ENCODE peak calls at places on chromosomes 7 and 10, in five cellular contexts. H is A549, U is IMR-90, D is K562, B is GM12878. L is an unnamed sample.
A peak's percentile ranks its signal among the peaks of the same experiment; 100 is the strongest.

GRCh38 chr7:30863694-30864011 is 48.0 kb upstream of the AQP1 start:
- DNase-seq in H (no peak), U (peak; percentile 52), D (no peak), B (no peak), L (no peak)

GRCh38 chr7:98462926-98463325 is 62.0 kb upstream of the BAIAP2L1 start:
- DNase-seq in H (no peak), U (no peak), D (no peak), B (no peak), L (no peak)

GRCh38 chr7:21146642-21147423 is 281.1 kb upstream of the SP4 start:
- DNase-seq in H (no peak), U (no peak), D (no peak), B (no peak), L (no peak)

GRCh38 chr10:126839094-126839761 is 66.0 kb upstream of the DOCK1 start:
- DNase-seq in H (no peak), U (no peak), D (no peak), B (no peak), L (no peak)

GRCh38 chr10:69335063-69335587 is 56.8 kb downstream of the HK1 start:
- DNase-seq in H (no peak), U (no peak), D (peak; percentile 51), B (no peak), L (no peak)

GRCh38 chr10:132523561-132524442 is 13.8 kb upstream of the INPP5A start:
- DNase-seq in H (no peak), U (no peak), D (no peak), B (no peak), L (peak; percentile 6)

GRCh38 chr7:16669581-16669980 is 23.6 kb downstream of the BZW2 start:
- DNase-seq in H (no peak), U (peak; percentile 62), D (no peak), B (no peak), L (no peak)

GRCh38 chr7:103540338-103540737 is 94.3 kb upstream of the SLC26A5 start:
- DNase-seq in H (no peak), U (no peak), D (no peak), B (no peak), L (no peak)

GRCh38 chr7:85065306-85065705 is 121.5 kb downstream of the SEMA3D start:
- DNase-seq in H (no peak), U (peak; percentile 4), D (no peak), B (no peak), L (no peak)

GRCh38 chr7:1742555-1743303 is 72.7 kb downstream of the ELFN1 start:
- DNase-seq in H (no peak), U (peak; percentile 14), D (peak; percentile 77), B (no peak), L (peak; percentile 94)

GRCh38 chr7:96285579-96285978 is 36.3 kb downstream of the SLC25A13 start:
- DNase-seq in H (no peak), U (peak; percentile 37), D (no peak), B (no peak), L (no peak)

GRCh38 chr7:123635551-123636359 is 19.9 kb upstream of the LMOD2 start:
- DNase-seq in H (peak; percentile 39), U (peak; percentile 61), D (peak; percentile 40), B (no peak), L (peak; percentile 72)

GRCh38 chr10:122525788-122526187 is 34.8 kb upstream of the DMBT1 start:
- DNase-seq in H (peak; percentile 17), U (no peak), D (no peak), B (no peak), L (no peak)

GRCh38 chr10:11435621-11436020 is 175.8 kb downstream of the USP6NL start:
- DNase-seq in H (no peak), U (no peak), D (no peak), B (no peak), L (no peak)

GRCh38 chr7:3075441-3075840 is 31.8 kb upstream of the CARD11 start:
- DNase-seq in H (no peak), U (no peak), D (no peak), B (no peak), L (no peak)

GRCh38 chr10:25049966-25050365 is 33.6 kb downstream of the THNSL1 start:
- DNase-seq in H (no peak), U (no peak), D (no peak), B (no peak), L (no peak)

GRCh38 chr10:25047088-25047487 is 30.7 kb downstream of the THNSL1 start:
- DNase-seq in H (no peak), U (no peak), D (no peak), B (no peak), L (no peak)

GRCh38 chr10:25050402-25050801 is 34.0 kb downstream of the THNSL1 start:
- DNase-seq in H (no peak), U (no peak), D (no peak), B (no peak), L (no peak)

GRCh38 chr10:25048463-25048862 is 32.1 kb downstream of the THNSL1 start:
- DNase-seq in H (no peak), U (no peak), D (no peak), B (no peak), L (no peak)

DNA sequence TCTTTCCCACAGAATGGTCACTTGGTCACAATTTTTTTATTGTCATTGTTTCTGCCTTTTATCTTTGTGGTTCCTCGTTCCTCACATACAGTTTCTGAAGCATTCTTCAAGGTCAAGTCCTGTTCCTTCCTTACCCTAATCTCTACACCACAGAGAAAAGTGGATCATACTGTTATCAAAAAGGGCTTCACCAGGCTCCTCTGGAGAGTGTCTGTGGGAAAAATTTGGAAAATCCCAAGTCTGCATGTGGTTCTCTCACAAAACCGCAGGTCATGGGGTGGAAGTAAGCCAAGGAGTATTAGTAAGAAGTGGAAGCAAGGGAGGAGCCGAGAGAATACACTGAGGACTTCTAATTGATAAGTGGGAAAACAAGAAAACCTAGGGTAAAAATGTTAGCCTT is 31.5 kb downstream of the THNSL1 start:
- DNase-seq in H (no peak), U (peak; percentile 66), D (peak; percentile 46), B (no peak), L (no peak)
- TF ChIP-seq RCOR1 in H (no peak), U (no peak), D (no peak), B (no peak), L (no peak)

GRCh38 chr7:69295971-69296370 is 302.3 kb upstream of the AUTS2 start:
- DNase-seq in H (no peak), U (no peak), D (no peak), B (no peak), L (no peak)
- TF ChIP-seq RCOR1 in H (no peak), U (no peak), D (no peak), B (no peak), L (no peak)

GRCh38 chr10:3763035-3763456 is 22.0 kb downstream of the KLF6 start:
- DNase-seq in H (peak; percentile 53), U (peak; percentile 59), D (peak; percentile 56), B (no peak), L (no peak)

GRCh38 chr10:3765376-3765667 is 19.7 kb downstream of the KLF6 start:
- DNase-seq in H (no peak), U (no peak), D (no peak), B (no peak), L (no peak)

GRCh38 chr10:3764626-3765375 is 20.2 kb downstream of the KLF6 start:
- DNase-seq in H (no peak), U (no peak), D (peak; percentile 57), B (no peak), L (no peak)

GRCh38 chr10:3761916-3762708 is 22.9 kb downstream of the KLF6 start:
- DNase-seq in H (peak; percentile 21), U (peak; percentile 35), D (no peak), B (no peak), L (no peak)

DNA sequence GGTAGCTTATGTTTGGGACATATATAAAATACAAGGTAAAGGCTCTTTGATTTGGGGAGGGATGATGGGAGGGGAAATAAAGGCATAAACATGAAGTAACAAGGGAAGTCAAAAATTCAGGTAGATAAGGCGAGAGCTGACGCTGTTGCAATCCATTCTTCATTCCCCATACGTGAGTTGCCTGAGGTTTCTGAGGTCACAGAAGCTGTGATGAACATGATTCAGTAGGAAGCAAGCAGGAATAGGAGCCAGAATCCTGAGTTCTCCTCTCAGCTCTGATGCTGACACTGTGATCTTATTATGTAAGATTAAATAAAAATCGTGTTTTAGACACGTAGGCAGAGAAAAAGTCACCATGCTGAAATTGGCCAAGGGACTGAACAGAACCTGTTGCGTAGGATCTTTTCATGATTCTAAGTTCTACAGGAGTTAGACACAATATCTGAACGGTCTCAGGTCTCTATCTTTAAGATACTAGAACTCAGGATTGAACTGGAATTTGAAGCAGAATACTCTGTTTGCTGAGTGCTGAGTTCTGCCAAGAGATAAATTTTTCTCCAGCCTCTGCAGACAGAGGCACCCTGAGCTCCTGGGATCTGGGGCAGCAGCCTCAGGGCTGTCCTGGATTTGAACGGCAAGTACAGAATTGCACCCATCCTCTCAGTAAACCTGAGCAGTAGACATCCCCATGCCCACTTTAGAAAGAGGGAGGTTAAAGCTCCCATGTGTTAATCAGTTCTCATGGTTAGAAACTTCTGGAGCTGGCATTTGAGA is 21.0 kb downstream of the KLF6 start:
- DNase-seq in H (no peak), U (peak; percentile 81), D (no peak), B (no peak), L (no peak)
- TF ChIP-seq RCOR1 in H (no peak), U (no peak), D (no peak), B (no peak), L (no peak)

DNA sequence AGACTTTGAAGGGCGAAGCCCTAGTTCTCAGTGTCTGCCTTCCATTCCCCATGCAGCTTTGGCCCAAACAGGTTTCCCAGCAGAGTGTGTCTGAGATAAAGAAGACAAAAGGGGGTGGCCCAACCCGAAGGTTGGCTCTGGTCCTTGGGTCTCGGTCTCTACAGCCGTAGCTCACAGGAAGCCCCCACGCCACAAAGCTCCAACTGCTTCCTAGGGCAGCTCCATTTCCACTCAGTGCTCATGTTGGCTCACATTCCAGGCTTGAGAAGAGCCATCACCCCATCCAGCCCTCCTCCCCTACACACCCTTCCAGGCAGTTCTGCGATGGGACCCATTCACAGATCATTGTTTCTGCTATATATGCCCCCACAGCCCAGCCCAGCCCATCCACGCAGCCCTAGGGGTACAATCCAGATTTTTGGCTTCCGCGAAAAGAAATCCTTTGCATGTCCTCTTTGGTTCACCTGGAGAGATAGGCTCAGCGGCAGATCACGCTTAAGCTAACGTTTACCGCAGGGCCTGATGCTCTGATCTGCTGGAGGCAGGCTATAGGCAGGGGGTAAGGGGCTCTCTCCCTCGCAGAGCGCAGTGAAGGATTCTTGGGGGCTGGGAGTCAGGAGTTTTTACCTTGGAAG is 6.2 kb upstream of the HOXA11 start:
- DNase-seq in H (no peak), U (no peak), D (no peak), B (no peak), L (no peak)
- TF ChIP-seq RCOR1 in H (no peak), U (no peak), D (no peak), B (no peak), L (no peak)

GRCh38 chr10:22494007-22494406 is 148.7 kb downstream of the SPAG6 start:
- DNase-seq in H (no peak), U (no peak), D (no peak), B (no peak), L (no peak)
- TF ChIP-seq RCOR1 in H (no peak), U (no peak), D (no peak), B (no peak), L (no peak)

DNA sequence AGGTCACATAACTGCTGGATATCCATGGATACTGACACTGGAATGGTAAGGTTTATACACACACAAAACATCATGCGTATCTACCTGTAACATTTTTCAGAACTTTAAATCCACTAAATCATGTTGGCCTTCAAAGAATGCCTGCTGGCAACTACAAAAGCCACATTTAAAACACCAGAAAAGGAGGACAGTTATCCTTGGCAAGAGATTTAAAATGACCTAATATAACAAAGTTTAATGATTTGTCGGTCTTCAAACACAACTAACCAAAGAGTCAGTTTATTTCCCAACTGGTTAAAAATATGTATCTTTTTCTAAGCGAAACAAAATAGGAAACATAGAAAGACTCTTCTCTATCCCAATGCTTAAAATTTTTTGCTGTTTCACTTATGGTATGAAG is 24.0 kb downstream of the WAPL start:
- DNase-seq in H (no peak), U (no peak), D (no peak), B (no peak), L (no peak)
- TF ChIP-seq RCOR1 in H (no peak), U (no peak), D (no peak), B (no peak), L (no peak)

GRCh38 chr7:105790996-105791395 is 85.4 kb downstream of the ATXN7L1 start:
- DNase-seq in H (no peak), U (no peak), D (no peak), B (no peak), L (no peak)
- TF ChIP-seq RCOR1 in H (no peak), U (no peak), D (no peak), B (no peak), L (no peak)

L was measured in SK-N-SH.